ENCODE peak calls at places on chromosomes 11 and 22, in seven cellular contexts. B is fibroblast of mammary gland; T is NCI-H446; G is stimulated activated CD8-positive, alpha-beta memory T cell treated with anti-CD3 and anti-CD28 coated beads, Interleukin-4, amount 100 ng/mL, for 1 hour; O is osteocyte; H is NCI-H1694; F is RWPE1. N is an unnamed sample.

GRCh38 chr22:29480512-29481264 is 670 bp downstream of the NEFH start:
- DNase-seq in G (no peak), O (no peak), B (peak), T (no peak), H (no peak), F (no peak), N (no peak)

GRCh38 chr11:13098890-13099289 is 89.8 kb downstream of the RASSF10 start:
- DNase-seq in O (no peak), G (no peak), H (no peak), B (no peak), F (no peak), T (no peak), N (no peak)

GRCh38 chr11:68841718-68842426 is at the start of gene CPT1A:
- DNase-seq in B (peak), H (no peak), O (peak), F (peak), T (peak), G (peak), N (peak)

GRCh38 chr22:36644333-36644757 is 59.2 kb downstream of the CACNG2 start:
- DNase-seq in T (no peak), O (peak), H (no peak), B (peak), G (no peak), F (peak), N (no peak)

GRCh38 chr11:71447791-71448256 is 369 bp downstream of the DHCR7 start:
- DNase-seq in F (no peak), G (no peak), H (no peak), O (no peak), T (no peak), B (no peak), N (no peak)

GRCh38 chr11:11580831-11581492 is 40.8 kb downstream of the GALNT18 start:
- DNase-seq in T (no peak), O (peak), G (no peak), B (no peak), H (no peak), F (no peak), N (no peak)

GRCh38 chr22:49992921-49993648 is 19.5 kb downstream of the IL17REL start:
- DNase-seq in H (peak), O (peak), F (no peak), G (no peak), T (no peak), B (peak), N (no peak)

GRCh38 chr11:66845876-66846212 is 2.6 kb downstream of the RCE1 start:
- DNase-seq in O (no peak), F (no peak), B (no peak), T (no peak), H (no peak), G (no peak), N (no peak)

GRCh38 chr11:20277014-20277413 is 86.5 kb upstream of the HTATIP2 start:
- DNase-seq in B (no peak), H (no peak), F (no peak), G (no peak), O (no peak), T (no peak), N (no peak)

GRCh38 chr11:11876458-11876857 is 34.7 kb downstream of the USP47 start:
- DNase-seq in T (no peak), O (no peak), B (peak), G (no peak), H (no peak), F (peak), N (no peak)

GRCh38 chr11:4607111-4607510 is 920 bp downstream of the TRIM68 start:
- DNase-seq in O (no peak), H (no peak), T (no peak), F (no peak), B (peak), G (no peak), N (no peak)

GRCh38 chr11:72604256-72604655 is 70.0 kb downstream of the PDE2A start:
- DNase-seq in O (no peak), T (no peak), B (no peak), G (no peak), H (no peak), F (no peak), N (no peak)

GRCh38 chr11:61091373-61092279 is 10.7 kb upstream of the CD5 start:
- DNase-seq in G (no peak), H (no peak), F (peak), B (peak), O (no peak), T (no peak), N (no peak)

GRCh38 chr11:71476926-71477636 is 24.1 kb downstream of the NADSYN1 start:
- DNase-seq in G (no peak), O (no peak), B (no peak), F (no peak), H (no peak), T (no peak), N (no peak)

GRCh38 chr11:16299884-16300778 is 56.2 kb downstream of the SOX6 start:
- DNase-seq in G (no peak), B (no peak), O (no peak), T (no peak), H (no peak), F (no peak), N (no peak)

GRCh38 chr11:18699269-18699596 is 654 bp downstream of the TMEM86A start:
- DNase-seq in G (no peak), H (no peak), F (no peak), B (no peak), O (no peak), T (no peak), N (no peak)

GRCh38 chr22:47748887-47749286 is 986.4 kb downstream of the TBC1D22A start:
- DNase-seq in H (no peak), T (no peak), B (no peak), O (no peak), F (no peak), G (no peak), N (no peak)

GRCh38 chr11:130675917-130676316 is 227.5 kb downstream of the ADAMTS15 start:
- DNase-seq in B (no peak), T (no peak), H (no peak), F (no peak), O (no peak), G (no peak), N (no peak)

GRCh38 chr11:68363771-68364170 is 51.4 kb downstream of the LRP5 start:
- DNase-seq in H (no peak), G (no peak), O (no peak), B (no peak), T (no peak), F (no peak), N (no peak)

GRCh38 chr22:50470491-50470890 is 4.3 kb downstream of the SBF1 start:
- DNase-seq in O (no peak), B (no peak), H (no peak), F (no peak), G (no peak), T (no peak), N (no peak)

GRCh38 chr11:43360361-43361032 is 1.8 kb downstream of the TTC17 start:
- DNase-seq in G (no peak), F (no peak), T (no peak), H (no peak), B (peak), O (no peak), N (no peak)

GRCh38 chr22:42856179-42856864 is 751 bp downstream of the ARFGAP3 start:
- DNase-seq in B (peak), O (no peak), G (no peak), F (peak), T (no peak), H (peak), N (peak)

GRCh38 chr11:4086584-4087353 is 7.8 kb upstream of the RRM1 start:
- DNase-seq in F (no peak), O (no peak), G (no peak), T (no peak), B (no peak), H (no peak), N (no peak)

GRCh38 chr11:102971766-102972165 is 16.2 kb upstream of the MMP13 start:
- DNase-seq in B (peak), F (no peak), T (no peak), G (no peak), O (no peak), H (no peak), N (no peak)

GRCh38 chr11:61554172-61554988 is 26.5 kb downstream of the SYT7 start:
- DNase-seq in O (no peak), H (no peak), G (no peak), T (no peak), B (peak), F (no peak), N (no peak)

GRCh38 chr22:49297286-49297870 is 530.3 kb downstream of the BRD1 start:
- DNase-seq in F (no peak), H (no peak), B (no peak), G (no peak), T (no peak), O (peak), N (no peak)

GRCh38 chr11:120134931-120135228 is 3.0 kb downstream of the TRIM29 start:
- DNase-seq in O (peak), F (no peak), B (no peak), T (no peak), G (no peak), H (no peak), N (no peak)

GRCh38 chr11:86940122-86940777 is 14.9 kb downstream of the FZD4 start:
- DNase-seq in O (no peak), B (peak), F (no peak), G (no peak), T (no peak), H (no peak), N (peak)

GRCh38 chr11:90133560-90134145 is 810 bp upstream of the NAALAD2 start:
- DNase-seq in B (no peak), G (no peak), H (no peak), T (no peak), F (no peak), O (no peak), N (no peak)

GRCh38 chr11:28938091-28938490 is 829.9 kb downstream of the METTL15 start:
- DNase-seq in B (no peak), O (no peak), F (no peak), T (no peak), G (no peak), H (no peak), N (no peak)

GRCh38 chr11:133810179-133810550 is 35.1 kb downstream of the SPATA19 start:
- DNase-seq in F (no peak), O (peak), T (no peak), B (no peak), G (no peak), H (no peak), N (no peak)

GRCh38 chr11:11987503-11988022 is 20.9 kb downstream of the DKK3 start:
- DNase-seq in B (peak), F (no peak), T (no peak), O (no peak), H (no peak), G (no peak), N (no peak)

GRCh38 chr22:23080542-23081290 is 10.4 kb downstream of the GNAZ start:
- DNase-seq in F (no peak), T (no peak), O (no peak), B (no peak), H (no peak), G (no peak), N (no peak)

GRCh38 chr11:93606721-93607120 is 54.8 kb upstream of the CEP295 start:
- DNase-seq in G (no peak), O (no peak), T (no peak), F (no peak), B (no peak), H (no peak), N (no peak)

GRCh38 chr22:36336246-36337182 is 51.3 kb downstream of the MYH9 start:
- DNase-seq in B (no peak), O (no peak), G (no peak), H (no peak), T (no peak), F (no peak), N (no peak)

GRCh38 chr22:40189979-40190378 is 12.3 kb downstream of the TNRC6B start:
- DNase-seq in G (no peak), B (no peak), F (no peak), O (no peak), H (no peak), T (no peak), N (no peak)

N was measured in ascending aorta.